ENCODE peak calls at places on chromosomes 6 and 20, in four cellular contexts. One of them, this sample, is unnamed.

GRCh38 chr20:20364016-20364746 is 3.7 kb upstream of the INSM1 start:
- ATAC-seq in gastroesophageal sphincter: no peak
- ATAC-seq in activated naive CD8-positive, alpha-beta T cell treated with anti-CD3 and anti-CD28 coated beads, Interleukin-2, amount 50 U/mL, for 24 hours: no peak
- ATAC-seq in RWPE2: no peak
- ATAC-seq in this sample: no peak

GRCh38 chr20:46601603-46602122 is 49.6 kb downstream of the SLC13A3 start:
- ATAC-seq in activated naive CD8-positive, alpha-beta T cell treated with anti-CD3 and anti-CD28 coated beads, Interleukin-2, amount 50 U/mL, for 24 hours: no peak
- ATAC-seq in gastroesophageal sphincter: no peak
- ATAC-seq in RWPE2: no peak
- ATAC-seq in this sample: no peak

GRCh38 chr6:26366504-26366903 is 1.5 kb downstream of the BTN3A2 start:
- ATAC-seq in RWPE2: no peak
- ATAC-seq in activated naive CD8-positive, alpha-beta T cell treated with anti-CD3 and anti-CD28 coated beads, Interleukin-2, amount 50 U/mL, for 24 hours: no peak
- ATAC-seq in gastroesophageal sphincter: no peak
- ATAC-seq in this sample: no peak

GRCh38 chr6:17877196-17877889 is 110.1 kb downstream of the KIF13A start:
- ATAC-seq in activated naive CD8-positive, alpha-beta T cell treated with anti-CD3 and anti-CD28 coated beads, Interleukin-2, amount 50 U/mL, for 24 hours: no peak
- ATAC-seq in RWPE2: peak; percentile 82
- ATAC-seq in gastroesophageal sphincter: no peak
- ATAC-seq in this sample: no peak

GRCh38 chr6:129448965-129449364 is 261.0 kb downstream of the ARHGAP18 start:
- ATAC-seq in gastroesophageal sphincter: no peak
- ATAC-seq in activated naive CD8-positive, alpha-beta T cell treated with anti-CD3 and anti-CD28 coated beads, Interleukin-2, amount 50 U/mL, for 24 hours: peak; percentile 81
- ATAC-seq in RWPE2: no peak
- ATAC-seq in this sample: peak; percentile 68

GRCh38 chr6:49198015-49198414 is 265.0 kb downstream of the MMUT start:
- ATAC-seq in RWPE2: no peak
- ATAC-seq in activated naive CD8-positive, alpha-beta T cell treated with anti-CD3 and anti-CD28 coated beads, Interleukin-2, amount 50 U/mL, for 24 hours: no peak
- ATAC-seq in gastroesophageal sphincter: no peak
- ATAC-seq in this sample: no peak

GRCh38 chr20:58498445-58499068 is 16.6 kb downstream of the APCDD1L start:
- ATAC-seq in gastroesophageal sphincter: no peak
- ATAC-seq in RWPE2: no peak
- ATAC-seq in activated naive CD8-positive, alpha-beta T cell treated with anti-CD3 and anti-CD28 coated beads, Interleukin-2, amount 50 U/mL, for 24 hours: no peak
- ATAC-seq in this sample: no peak

GRCh38 chr6:121090492-121090891 is 243.8 kb downstream of the TBC1D32 start:
- ATAC-seq in RWPE2: no peak
- ATAC-seq in activated naive CD8-positive, alpha-beta T cell treated with anti-CD3 and anti-CD28 coated beads, Interleukin-2, amount 50 U/mL, for 24 hours: no peak
- ATAC-seq in gastroesophageal sphincter: no peak
- ATAC-seq in this sample: no peak

GRCh38 chr6:1087112-1087843 is 224.6 kb upstream of the FOXQ1 start:
- ATAC-seq in RWPE2: no peak
- ATAC-seq in gastroesophageal sphincter: no peak
- ATAC-seq in activated naive CD8-positive, alpha-beta T cell treated with anti-CD3 and anti-CD28 coated beads, Interleukin-2, amount 50 U/mL, for 24 hours: no peak
- ATAC-seq in this sample: no peak

GRCh38 chr20:50111120-50111828 is 1.7 kb downstream of the UBE2V1 start:
- ATAC-seq in RWPE2: peak; percentile 60
- ATAC-seq in gastroesophageal sphincter: no peak
- ATAC-seq in activated naive CD8-positive, alpha-beta T cell treated with anti-CD3 and anti-CD28 coated beads, Interleukin-2, amount 50 U/mL, for 24 hours: peak; percentile 31
- ATAC-seq in this sample: no peak

GRCh38 chr6:30963641-30964040 is 19.9 kb upstream of the MUC21 start:
- ATAC-seq in activated naive CD8-positive, alpha-beta T cell treated with anti-CD3 and anti-CD28 coated beads, Interleukin-2, amount 50 U/mL, for 24 hours: no peak
- ATAC-seq in RWPE2: peak; percentile 59
- ATAC-seq in gastroesophageal sphincter: no peak
- ATAC-seq in this sample: no peak

GRCh38 chr20:39310363-39311037 is 348.4 kb downstream of the DHX35 start:
- ATAC-seq in activated naive CD8-positive, alpha-beta T cell treated with anti-CD3 and anti-CD28 coated beads, Interleukin-2, amount 50 U/mL, for 24 hours: no peak
- ATAC-seq in RWPE2: no peak
- ATAC-seq in gastroesophageal sphincter: no peak
- ATAC-seq in this sample: no peak

GRCh38 chr6:31576897-31577341 is 1.6 kb downstream of the TNF start:
- ATAC-seq in RWPE2: no peak
- ATAC-seq in gastroesophageal sphincter: no peak
- ATAC-seq in activated naive CD8-positive, alpha-beta T cell treated with anti-CD3 and anti-CD28 coated beads, Interleukin-2, amount 50 U/mL, for 24 hours: no peak
- ATAC-seq in this sample: no peak

GRCh38 chr20:1811621-1812498 is 83.3 kb upstream of the SIRPA start:
- ATAC-seq in activated naive CD8-positive, alpha-beta T cell treated with anti-CD3 and anti-CD28 coated beads, Interleukin-2, amount 50 U/mL, for 24 hours: no peak
- ATAC-seq in gastroesophageal sphincter: no peak
- ATAC-seq in RWPE2: no peak
- ATAC-seq in this sample: no peak

GRCh38 chr6:45470131-45470738 is 92.5 kb upstream of the SUPT3H start:
- ATAC-seq in RWPE2: no peak
- ATAC-seq in activated naive CD8-positive, alpha-beta T cell treated with anti-CD3 and anti-CD28 coated beads, Interleukin-2, amount 50 U/mL, for 24 hours: peak; percentile 56
- ATAC-seq in gastroesophageal sphincter: no peak
- ATAC-seq in this sample: no peak

GRCh38 chr20:754904-755303 is 13.4 kb downstream of the SLC52A3 start:
- ATAC-seq in RWPE2: no peak
- ATAC-seq in gastroesophageal sphincter: no peak
- ATAC-seq in activated naive CD8-positive, alpha-beta T cell treated with anti-CD3 and anti-CD28 coated beads, Interleukin-2, amount 50 U/mL, for 24 hours: peak; percentile 66
- ATAC-seq in this sample: no peak

GRCh38 chr6:130313206-130313605 is 52.6 kb upstream of the TMEM200A start:
- ATAC-seq in gastroesophageal sphincter: no peak
- ATAC-seq in activated naive CD8-positive, alpha-beta T cell treated with anti-CD3 and anti-CD28 coated beads, Interleukin-2, amount 50 U/mL, for 24 hours: no peak
- ATAC-seq in RWPE2: no peak
- ATAC-seq in this sample: no peak

GRCh38 chr20:49664914-49665313 is 48.8 kb downstream of the B4GALT5 start:
- ATAC-seq in gastroesophageal sphincter: no peak
- ATAC-seq in RWPE2: no peak
- ATAC-seq in activated naive CD8-positive, alpha-beta T cell treated with anti-CD3 and anti-CD28 coated beads, Interleukin-2, amount 50 U/mL, for 24 hours: no peak
- ATAC-seq in this sample: no peak

GRCh38 chr6:30601436-30601814 is 15.6 kb downstream of the PPP1R10 start:
- ATAC-seq in activated naive CD8-positive, alpha-beta T cell treated with anti-CD3 and anti-CD28 coated beads, Interleukin-2, amount 50 U/mL, for 24 hours: no peak
- ATAC-seq in gastroesophageal sphincter: no peak
- ATAC-seq in RWPE2: no peak
- ATAC-seq in this sample: no peak

GRCh38 chr6:53591873-53592272 is 47.0 kb upstream of the GCLC start:
- ATAC-seq in RWPE2: no peak
- ATAC-seq in gastroesophageal sphincter: no peak
- ATAC-seq in activated naive CD8-positive, alpha-beta T cell treated with anti-CD3 and anti-CD28 coated beads, Interleukin-2, amount 50 U/mL, for 24 hours: no peak
- ATAC-seq in this sample: no peak

GRCh38 chr20:23679448-23680092 is 9.3 kb downstream of the CST4 start:
- ATAC-seq in gastroesophageal sphincter: no peak
- ATAC-seq in RWPE2: no peak
- ATAC-seq in activated naive CD8-positive, alpha-beta T cell treated with anti-CD3 and anti-CD28 coated beads, Interleukin-2, amount 50 U/mL, for 24 hours: no peak
- ATAC-seq in this sample: no peak